ENCODE peak calls at places on chromosome 12, in six cellular contexts. E, X, V, W, L and J are unnamed samples.
A peak's percentile ranks its signal among the peaks of the same experiment; 100 is the strongest.

GRCh38 chr12:50024804-50025186 is 499 bp downstream of the RACGAP1 start:
- DNase-seq in W (no peak), X (no peak), E (no peak), V (no peak), L (no peak), J (no peak)

GRCh38 chr12:7750350-7750749 is 3.2 kb upstream of the CLEC4C start:
- DNase-seq in X (no peak), L (no peak), E (no peak), V (no peak), W (no peak), J (no peak)

GRCh38 chr12:17108877-17109520 is 503.0 kb upstream of the LMO3 start:
- DNase-seq in L (no peak), W (no peak), V (no peak), X (no peak), E (no peak), J (no peak)

GRCh38 chr12:1791104-1791927 is 29.0 kb upstream of the LRTM2 start:
- DNase-seq in E (peak; percentile 40), W (no peak), V (peak; percentile 73), X (peak; percentile 21), L (peak; percentile 63), J (no peak)

GRCh38 chr12:93022603-93023340 is 93.7 kb upstream of the EEA1 start:
- DNase-seq in X (no peak), E (no peak), L (no peak), W (no peak), V (no peak), J (no peak)

GRCh38 chr12:63931703-63932102 is 87.2 kb downstream of the SRGAP1 start:
- DNase-seq in L (no peak), W (no peak), V (no peak), X (no peak), E (no peak), J (no peak)

GRCh38 chr12:14554281-14555008 is 13.2 kb downstream of the PLBD1 start:
- DNase-seq in V (peak; percentile 58), L (peak; percentile 20), W (no peak), E (no peak), X (no peak), J (no peak)

GRCh38 chr12:3035171-3035570 is 42.0 kb upstream of the TSPAN9 start:
- DNase-seq in X (no peak), V (no peak), W (no peak), L (no peak), E (no peak), J (no peak)

GRCh38 chr12:21773263-21773741 is 1.2 kb downstream of the KCNJ8 start:
- DNase-seq in X (no peak), W (no peak), E (no peak), L (peak; percentile 49), V (no peak), J (no peak)

GRCh38 chr12:92942905-92943304 is 13.8 kb upstream of the EEA1 start:
- DNase-seq in X (no peak), E (no peak), V (no peak), L (peak; percentile 28), W (no peak), J (no peak)

GRCh38 chr12:57894577-57895292 is 46.6 kb upstream of the ATP23 start:
- DNase-seq in W (no peak), V (no peak), L (no peak), E (no peak), X (no peak), J (no peak)

GRCh38 chr12:49288412-49288853 is 6.5 kb upstream of the PRPH start:
- DNase-seq in L (peak; percentile 57), W (no peak), E (peak; percentile 54), V (peak; percentile 76), X (no peak), J (no peak)